ENCODE peak calls at places on chromosomes 11 and 22, in ten cellular contexts. L is left ventricle myocardium inferior, E is colonic mucosa, I is cardiac muscle cell, C is upper lobe of right lung, D is tibial artery, S is thoracic aorta, W is GM23338, T is breast epithelium, V is IMR-90. G is an unnamed sample.

GRCh38 chr11:64040684-64041267 is 5.0 kb downstream of the FLRT1 start:
- DNase-seq in L (no peak), E (no peak), I (no peak), C (no peak), D (no peak), S (no peak), W (peak; percentile 74), T (no peak), V (no peak), G (no peak)

GRCh38 chr11:111422494-111423249 is 43.6 kb upstream of the POU2AF1 start:
- DNase-seq in L (peak; percentile 32), E (peak; percentile 71), I (peak; percentile 54), C (peak; percentile 83), D (no peak), S (no peak), W (peak; percentile 90), T (no peak), V (peak; percentile 26), G (peak; percentile 56)

GRCh38 chr11:57637626-57638004 is 12.1 kb downstream of the YPEL4 start:
- DNase-seq in L (no peak), E (no peak), I (peak; percentile 29), C (peak; percentile 62), D (no peak), S (no peak), W (peak; percentile 90), T (no peak), V (no peak), G (no peak)

GRCh38 chr11:2271327-2272240 is 1.2 kb upstream of the ASCL2 start:
- DNase-seq in L (no peak), E (peak; percentile 15), I (no peak), C (peak; percentile 64), D (peak; percentile 59), S (no peak), W (peak; percentile 47), T (peak; percentile 52), V (no peak), G (no peak)

GRCh38 chr11:77140231-77140959 is 12.3 kb downstream of the MYO7A start:
- DNase-seq in L (peak; percentile 65), E (no peak), I (peak; percentile 92), C (no peak), D (no peak), S (no peak), W (peak; percentile 65), T (no peak), V (peak; percentile 47), G (peak; percentile 20)

GRCh38 chr11:74677131-74677530 is 54.1 kb downstream of the CHRDL2 start:
- DNase-seq in L (no peak), E (peak; percentile 2), I (peak; percentile 36), C (no peak), D (peak; percentile 33), S (no peak), W (no peak), T (peak; percentile 24), V (no peak), G (no peak)

GRCh38 chr11:62770778-62771143 is 435 bp upstream of the TAF6L start:
- DNase-seq in L (no peak), E (peak; percentile 44), I (no peak), C (no peak), D (peak; percentile 75), S (no peak), W (peak; percentile 59), T (no peak), V (no peak), G (peak; percentile 40)

GRCh38 chr11:71352748-71353147 is 95.4 kb downstream of the DHCR7 start:
- DNase-seq in L (no peak), E (no peak), I (no peak), C (no peak), D (no peak), S (no peak), W (no peak), T (no peak), V (no peak), G (no peak)

GRCh38 chr11:22624742-22625447 is 728 bp downstream of the FANCF start:
- DNase-seq in L (peak; percentile 56), E (peak; percentile 76), I (peak; percentile 63), C (peak; percentile 84), D (peak; percentile 74), S (no peak), W (peak; percentile 90), T (peak; percentile 64), V (peak; percentile 60), G (peak; percentile 69)

GRCh38 chr22:35043251-35043931 is 22.6 kb upstream of the ISX start:
- DNase-seq in L (no peak), E (no peak), I (no peak), C (no peak), D (no peak), S (no peak), W (peak; percentile 56), T (no peak), V (no peak), G (no peak)

GRCh38 chr22:40874016-40874415 is 12.1 kb upstream of the DNAJB7 start:
- DNase-seq in L (no peak), E (no peak), I (no peak), C (no peak), D (no peak), S (no peak), W (no peak), T (no peak), V (no peak), G (no peak)

GRCh38 chr22:47284822-47285221 is 522.4 kb downstream of the TBC1D22A start:
- DNase-seq in L (no peak), E (no peak), I (no peak), C (peak; percentile 27), D (no peak), S (no peak), W (no peak), T (no peak), V (no peak), G (no peak)

GRCh38 chr22:17982572-17983141 is 41.7 kb downstream of the MICAL3 start:
- DNase-seq in L (no peak), E (no peak), I (no peak), C (no peak), D (no peak), S (no peak), W (no peak), T (no peak), V (no peak), G (no peak)

GRCh38 chr22:31093956-31094622 is 13.0 kb downstream of the SMTN start:
- DNase-seq in L (peak; percentile 77), E (no peak), I (no peak), C (no peak), D (peak; percentile 82), S (no peak), W (no peak), T (no peak), V (no peak), G (no peak)

GRCh38 chr11:80722616-80723015 is 1281.8 kb upstream of the TENM4 start:
- DNase-seq in L (no peak), E (no peak), I (peak; percentile 54), C (no peak), D (no peak), S (no peak), W (no peak), T (no peak), V (no peak), G (peak; percentile 30)

GRCh38 chr11:119389611-119390254 is 8.2 kb upstream of the USP2 start:
- DNase-seq in L (no peak), E (no peak), I (no peak), C (no peak), D (no peak), S (no peak), W (peak; percentile 87), T (no peak), V (no peak), G (peak; percentile 39)
- TF ChIP-seq CTCF in L (peak; percentile 34), E (no peak), I (peak; percentile 46), C (peak; percentile 14), D (no peak), S (no peak), W (peak; percentile 63), T (no peak), V (peak; percentile 27), G (peak; percentile 58)

GRCh38 chr22:50346415-50346945 is 3.4 kb downstream of the PPP6R2 start:
- DNase-seq in L (no peak), E (no peak), I (no peak), C (no peak), D (no peak), S (no peak), W (no peak), T (no peak), V (no peak), G (no peak)
- H3K4me3 ChIP-seq in L (no peak overlapping the region), E (no peak overlapping the region), I (no peak overlapping the region), C (no peak overlapping the region), D (no peak overlapping the region), S (no peak overlapping the region), W (no peak overlapping the region), T (peak overlapping the region; percentile 33), V (no peak overlapping the region), G (no peak overlapping the region)

DNA sequence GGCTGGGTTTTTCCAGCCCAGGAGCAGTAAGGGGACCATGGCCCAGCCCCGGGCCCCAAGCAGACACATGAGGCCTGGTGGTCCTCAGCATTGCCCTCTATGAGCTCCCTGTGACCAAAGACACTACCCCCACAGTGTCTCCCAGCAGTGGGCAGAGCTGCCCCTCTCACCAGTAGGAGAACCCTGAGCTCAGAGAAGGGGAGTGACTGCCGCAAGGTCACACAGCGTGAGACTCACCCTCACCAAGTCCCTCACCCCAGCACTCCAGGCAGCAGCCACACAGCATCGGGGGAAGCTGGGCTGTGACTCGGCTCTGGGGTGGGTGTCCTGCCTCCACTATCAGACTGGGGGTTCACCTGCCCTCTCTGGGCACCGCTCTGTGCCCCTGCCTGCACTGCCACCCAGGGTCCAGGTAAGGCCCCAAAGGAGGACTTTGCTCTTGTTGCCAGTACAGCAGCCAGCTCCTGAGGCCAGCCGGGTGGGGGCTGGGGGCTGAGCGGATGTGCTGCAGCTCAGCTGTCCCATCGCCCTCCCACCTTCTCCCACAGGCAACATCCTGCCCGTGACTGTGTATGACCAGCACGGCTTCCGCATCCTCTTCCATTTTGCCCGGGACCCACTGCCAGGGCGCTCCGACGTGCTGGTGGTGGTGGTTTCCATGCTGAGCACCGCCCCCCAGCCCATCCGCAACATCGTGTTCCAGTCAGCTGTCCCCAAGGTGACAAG is 7.9 kb upstream of the SH3BP1 start:
- DNase-seq in L (no peak), E (no peak), I (no peak), C (no peak), D (no peak), S (no peak), W (no peak), T (no peak), V (no peak), G (no peak)
- TF ChIP-seq CTCF in L (no peak), E (no peak), I (no peak), C (no peak), D (no peak), S (no peak), W (no peak), T (no peak), V (no peak), G (no peak)

DNA sequence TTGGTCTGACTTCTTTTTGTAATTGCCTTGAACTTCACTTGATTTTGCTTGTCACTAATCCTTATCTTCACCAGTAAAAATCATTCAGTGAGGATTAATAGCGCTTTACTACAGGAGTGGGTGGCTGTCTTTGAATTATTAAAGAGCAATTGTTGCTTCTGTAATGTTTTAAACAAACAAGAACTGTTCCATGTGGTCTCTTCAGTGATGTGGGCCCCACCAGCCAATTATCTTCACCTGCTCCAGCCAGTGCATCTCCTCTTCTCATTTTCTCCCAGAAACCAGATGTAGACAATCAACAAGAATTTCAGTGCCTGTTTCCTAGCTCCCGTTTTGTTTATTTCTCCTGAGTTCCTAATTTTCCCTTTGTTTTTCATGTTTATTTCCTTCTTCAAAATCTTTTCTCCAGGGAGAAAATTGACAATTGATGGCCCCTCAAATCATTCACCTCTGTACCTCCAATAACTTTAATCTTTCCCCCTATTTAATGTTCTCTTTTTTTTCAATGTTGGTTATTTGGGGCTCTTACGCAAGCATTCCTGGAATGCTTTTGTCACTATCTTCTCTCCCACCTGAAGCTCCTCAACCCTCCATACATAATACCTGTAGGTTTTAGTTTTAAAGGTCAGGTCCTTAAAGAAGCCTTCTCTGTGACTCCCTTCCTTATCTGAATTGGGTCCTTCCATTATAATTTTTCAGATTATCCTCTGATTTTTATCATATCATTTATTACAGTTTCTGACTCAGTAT is 115.1 kb downstream of the ARFGAP2 start:
- DNase-seq in L (no peak), E (no peak), I (no peak), C (no peak), D (no peak), S (no peak), W (peak; percentile 78), T (no peak), V (no peak), G (no peak)
- H3K4me3 ChIP-seq in L (no peak overlapping the region), E (no peak overlapping the region), I (no peak overlapping the region), C (no peak overlapping the region), D (no peak overlapping the region), S (no peak overlapping the region), W (no peak overlapping the region), T (no peak overlapping the region), V (no peak overlapping the region), G (no peak overlapping the region)